ENCODE peak calls at places on chromosomes 11 and 22, in four cellular contexts. One of them, this sample, is unnamed.

GRCh38 chr11:369336-370018 is at the start of gene B4GALNT4:
- DNase-seq in T-cell: peak; percentile 36
- DNase-seq in renal cortical epithelial cell: no peak
- DNase-seq in HTR-8/SVneo: no peak
- DNase-seq in this sample: no peak

GRCh38 chr11:118211006-118211405 is 13.8 kb downstream of the JAML start:
- DNase-seq in T-cell: no peak
- DNase-seq in HTR-8/SVneo: no peak
- DNase-seq in renal cortical epithelial cell: no peak
- DNase-seq in this sample: no peak

GRCh38 chr22:35219012-35219411 is 38.3 kb upstream of the HMGXB4 start:
- DNase-seq in HTR-8/SVneo: peak; percentile 62
- DNase-seq in T-cell: no peak
- DNase-seq in renal cortical epithelial cell: peak; percentile 69
- DNase-seq in this sample: no peak

GRCh38 chr22:27136596-27136995 is 479.2 kb downstream of the MIAT start:
- DNase-seq in T-cell: no peak
- DNase-seq in renal cortical epithelial cell: no peak
- DNase-seq in HTR-8/SVneo: no peak
- DNase-seq in this sample: no peak

GRCh38 chr11:117387992-117388765 is 60.5 kb downstream of the CEP164 start:
- DNase-seq in renal cortical epithelial cell: peak; percentile 16
- DNase-seq in HTR-8/SVneo: no peak
- DNase-seq in T-cell: no peak
- DNase-seq in this sample: no peak

GRCh38 chr11:44600739-44601416 is 35.4 kb downstream of the CD82 start:
- DNase-seq in HTR-8/SVneo: no peak
- DNase-seq in renal cortical epithelial cell: no peak
- DNase-seq in T-cell: no peak
- DNase-seq in this sample: no peak

GRCh38 chr11:113263458-113264095 is 50.8 kb upstream of the TTC12 start:
- DNase-seq in T-cell: no peak
- DNase-seq in HTR-8/SVneo: no peak
- DNase-seq in renal cortical epithelial cell: no peak
- DNase-seq in this sample: no peak

GRCh38 chr11:19326499-19326898 is 85.8 kb upstream of the E2F8 start:
- DNase-seq in HTR-8/SVneo: peak; percentile 14
- DNase-seq in renal cortical epithelial cell: peak; percentile 7
- DNase-seq in T-cell: no peak
- DNase-seq in this sample: no peak

GRCh38 chr11:57456960-57457642 is 3.2 kb upstream of the RTN4RL2 start:
- DNase-seq in renal cortical epithelial cell: peak; percentile 64
- DNase-seq in HTR-8/SVneo: peak; percentile 84
- DNase-seq in T-cell: peak; percentile 64
- DNase-seq in this sample: peak; percentile 88

GRCh38 chr11:33646629-33647028 is 54.0 kb downstream of the C11orf91 start:
- DNase-seq in T-cell: no peak
- DNase-seq in renal cortical epithelial cell: no peak
- DNase-seq in HTR-8/SVneo: no peak
- DNase-seq in this sample: no peak

GRCh38 chr11:71330349-71330748 is 78.0 kb upstream of the SHANK2 start:
- DNase-seq in HTR-8/SVneo: no peak
- DNase-seq in renal cortical epithelial cell: no peak
- DNase-seq in T-cell: no peak
- DNase-seq in this sample: no peak

GRCh38 chr11:92830382-92831148 is 138.9 kb upstream of the MTNR1B start:
- DNase-seq in HTR-8/SVneo: no peak
- DNase-seq in renal cortical epithelial cell: no peak
- DNase-seq in T-cell: no peak
- DNase-seq in this sample: no peak

GRCh38 chr22:47612136-47612910 is 849.9 kb downstream of the TBC1D22A start:
- DNase-seq in renal cortical epithelial cell: no peak
- DNase-seq in T-cell: no peak
- DNase-seq in HTR-8/SVneo: no peak
- DNase-seq in this sample: no peak

GRCh38 chr11:2759228-2760195 is 59.7 kb upstream of the KCNQ1OT1 start:
- DNase-seq in T-cell: no peak
- DNase-seq in HTR-8/SVneo: no peak
- DNase-seq in renal cortical epithelial cell: peak; percentile 76
- DNase-seq in this sample: no peak

GRCh38 chr11:1879941-1880720 is 11.6 kb downstream of the PRR33 start:
- DNase-seq in T-cell: no peak
- DNase-seq in HTR-8/SVneo: no peak
- DNase-seq in renal cortical epithelial cell: no peak
- DNase-seq in this sample: no peak

GRCh38 chr22:46681010-46681409 is 57.0 kb downstream of the CERK start:
- DNase-seq in T-cell: no peak
- DNase-seq in renal cortical epithelial cell: no peak
- DNase-seq in HTR-8/SVneo: peak; percentile 15
- DNase-seq in this sample: no peak

GRCh38 chr22:49331878-49332277 is 495.8 kb downstream of the BRD1 start:
- DNase-seq in renal cortical epithelial cell: no peak
- DNase-seq in HTR-8/SVneo: no peak
- DNase-seq in T-cell: no peak
- DNase-seq in this sample: no peak

GRCh38 chr11:59266491-59266890 is 53.8 kb upstream of the MPEG1 start:
- DNase-seq in T-cell: no peak
- DNase-seq in HTR-8/SVneo: no peak
- DNase-seq in renal cortical epithelial cell: no peak
- DNase-seq in this sample: no peak

GRCh38 chr11:46119352-46120216 is 1.7 kb downstream of the PHF21A start:
- DNase-seq in HTR-8/SVneo: peak; percentile 28
- DNase-seq in renal cortical epithelial cell: peak; percentile 56
- DNase-seq in T-cell: peak; percentile 60
- DNase-seq in this sample: peak; percentile 44

GRCh38 chr11:71432761-71433647 is 15.2 kb downstream of the DHCR7 start:
- DNase-seq in T-cell: no peak
- DNase-seq in renal cortical epithelial cell: no peak
- DNase-seq in HTR-8/SVneo: no peak
- DNase-seq in this sample: no peak

GRCh38 chr11:129853508-129854228 is 38.0 kb downstream of the TMEM45B start:
- DNase-seq in T-cell: peak; percentile 89
- DNase-seq in HTR-8/SVneo: no peak
- DNase-seq in renal cortical epithelial cell: peak; percentile 59
- DNase-seq in this sample: peak; percentile 74

GRCh38 chr11:96893988-96894387 is 504.2 kb downstream of the JRKL start:
- DNase-seq in HTR-8/SVneo: no peak
- DNase-seq in renal cortical epithelial cell: no peak
- DNase-seq in T-cell: no peak
- DNase-seq in this sample: no peak

GRCh38 chr11:67266424-67267187 is at the start of gene GRK2:
- DNase-seq in HTR-8/SVneo: peak; percentile 67
- DNase-seq in T-cell: no peak
- DNase-seq in renal cortical epithelial cell: no peak
- DNase-seq in this sample: peak; percentile 42

GRCh38 chr11:82577246-82577645 is 156.4 kb downstream of the FAM181B start:
- DNase-seq in renal cortical epithelial cell: no peak
- DNase-seq in T-cell: no peak
- DNase-seq in HTR-8/SVneo: no peak
- DNase-seq in this sample: no peak

GRCh38 chr11:898540-899190 is 11.9 kb downstream of the CHID1 start:
- DNase-seq in renal cortical epithelial cell: peak; percentile 6
- DNase-seq in HTR-8/SVneo: no peak
- DNase-seq in T-cell: no peak
- DNase-seq in this sample: peak; percentile 34

GRCh38 chr11:90204832-90205646 is 17.8 kb downstream of the CHORDC1 start:
- DNase-seq in T-cell: no peak
- DNase-seq in HTR-8/SVneo: peak; percentile 23
- DNase-seq in renal cortical epithelial cell: peak; percentile 71
- DNase-seq in this sample: no peak